ENCODE peak calls at places on chromosome 9, in ten cellular contexts. U is NAMALWA; A is fibroblast of mammary gland; V is omental fat pad; Z is activated CD4-positive, alpha-beta T cell treated with anti-CD3 and anti-CD28 coated beads, Interleukin-2, amount 50 U/mL, for 1 hour; O is H7; F is gastrocnemius medialis; S is heart right ventricle; I is activated B cell treated with CpG ODN at 0.5 μM for 24 hours; J is progenitor cell of endocrine pancreas. K is an unnamed sample.
A peak's percentile ranks its signal among the peaks of the same experiment; 100 is the strongest.

GRCh38 chr9:78666818-78667429 is 370.0 kb downstream of the PSAT1 start:
- DNase-seq in U (no peak), A (peak; percentile 0), V (no peak), Z (no peak), O (no peak), F (no peak), S (no peak), I (no peak), J (no peak), K (no peak)

GRCh38 chr9:73680831-73681230 is 529.2 kb downstream of the ANXA1 start:
- DNase-seq in U (no peak), A (peak; percentile 12), V (no peak), Z (no peak), O (no peak), F (no peak), S (no peak), I (no peak), J (no peak), K (no peak)

GRCh38 chr9:79430599-79430998 is 141.2 kb upstream of the TLE4 start:
- DNase-seq in U (no peak), A (no peak), V (no peak), Z (no peak), O (no peak), F (no peak), S (no peak), I (no peak), J (no peak), K (no peak)

GRCh38 chr9:38713426-38713825 is 6.5 kb downstream of the FAM240B start:
- DNase-seq in U (no peak), A (peak; percentile 96), V (no peak), Z (no peak), O (no peak), F (no peak), S (no peak), I (no peak), J (no peak), K (no peak)

GRCh38 chr9:16884373-16884772 is 13.9 kb upstream of the BNC2 start:
- DNase-seq in U (no peak), A (no peak), V (no peak), Z (no peak), O (no peak), F (no peak), S (no peak), I (no peak), J (no peak), K (no peak)

GRCh38 chr9:136831720-136832104 is 10.6 kb upstream of the AJM1 start:
- DNase-seq in U (no peak), A (no peak), V (no peak), Z (no peak), O (no peak), F (no peak), S (no peak), I (no peak), J (no peak), K (peak; percentile 8)

GRCh38 chr9:101462558-101462957 is 27.0 kb upstream of the ALDOB start:
- DNase-seq in U (no peak), A (peak; percentile 54), V (no peak), Z (no peak), O (peak; percentile 74), F (no peak), S (no peak), I (no peak), J (no peak), K (peak; percentile 31)

GRCh38 chr9:130942679-130943078 is 3.6 kb upstream of the FIBCD1 start:
- DNase-seq in U (no peak), A (no peak), V (no peak), Z (no peak), O (no peak), F (no peak), S (no peak), I (no peak), J (no peak), K (no peak)

GRCh38 chr9:105297442-105298097 is 53.1 kb downstream of the SLC44A1 start:
- DNase-seq in U (no peak), A (no peak), V (no peak), Z (no peak), O (no peak), F (no peak), S (no peak), I (no peak), J (no peak), K (no peak)

GRCh38 chr9:37293664-37294524 is 128.6 kb upstream of the GRHPR start:
- DNase-seq in U (peak; percentile 94), A (peak; percentile 75), V (no peak), Z (no peak), O (no peak), F (no peak), S (no peak), I (no peak), J (no peak), K (no peak)

GRCh38 chr9:91161465-91162275 is 200.0 kb downstream of the AUH start:
- DNase-seq in U (no peak), A (no peak), V (no peak), Z (no peak), O (no peak), F (no peak), S (no peak), I (no peak), J (no peak), K (no peak)

GRCh38 chr9:100379862-100380261 is 27.1 kb upstream of the TEX10 start:
- DNase-seq in U (no peak), A (peak; percentile 57), V (no peak), Z (no peak), O (no peak), F (no peak), S (no peak), I (no peak), J (no peak), K (no peak)

GRCh38 chr9:115042781-115043509 is 75.0 kb downstream of the TNC start:
- DNase-seq in U (no peak), A (no peak), V (no peak), Z (no peak), O (no peak), F (no peak), S (no peak), I (no peak), J (no peak), K (no peak)

K was measured in WTC11.